ENCODE peak calls at places on chromosomes 12 and 14, in ten cellular contexts. N is lower leg skin; T is M059J; K is NAMALWA; Q is fibroblast of pulmonary artery; W is HT1080; B is fibroblast of lung; O is activated CD8-positive, alpha-beta memory T cell treated with anti-CD3 and anti-CD28 coated beads for 24 hours; R is CD4-positive, alpha-beta T cell; L is B cell. H is an unnamed sample.

GRCh38 chr12:95918194-95918993 is 24.0 kb downstream of the CCDC38 start:
- DNase-seq in W (peak; percentile 48), N (peak; percentile 33), Q (peak; percentile 57), B (peak; percentile 35), O (peak; percentile 59), R (peak; percentile 15), K (peak; percentile 78), T (peak; percentile 56), L (peak; percentile 44), H (peak; percentile 12)

GRCh38 chr14:71891185-71891584 is 41.0 kb upstream of the RGS6 start:
- DNase-seq in Q (no peak), K (no peak), N (no peak), T (no peak), O (no peak), R (no peak), B (no peak), L (no peak), W (no peak), H (no peak)

GRCh38 chr12:123062682-123063426 is 82.4 kb downstream of the ARL6IP4 start:
- DNase-seq in K (peak; percentile 37), W (peak; percentile 64), N (peak; percentile 46), B (peak; percentile 64), T (peak; percentile 95), R (no peak), O (no peak), Q (peak; percentile 52), L (no peak), H (no peak)

GRCh38 chr12:22467190-22467589 is 77.2 kb downstream of the C2CD5 start:
- DNase-seq in R (no peak), T (no peak), O (no peak), L (no peak), K (no peak), B (peak; percentile 73), Q (no peak), N (no peak), W (no peak), H (no peak)

GRCh38 chr14:37593496-37594237 is 1.4 kb downstream of the FOXA1 start:
- DNase-seq in O (no peak), T (no peak), W (no peak), L (no peak), N (no peak), Q (no peak), B (no peak), R (no peak), K (no peak), H (no peak)

GRCh38 chr12:47071241-47071852 is 8.1 kb upstream of the PCED1B start:
- DNase-seq in R (no peak), K (peak; percentile 36), T (peak; percentile 45), W (no peak), N (no peak), Q (no peak), B (no peak), O (no peak), L (no peak), H (no peak)

GRCh38 chr12:68482014-68482413 is 128.7 kb upstream of the RAP1B start:
- DNase-seq in T (no peak), N (no peak), W (no peak), K (no peak), L (no peak), B (no peak), Q (no peak), O (no peak), R (no peak), H (no peak)

GRCh38 chr14:20112321-20112720 is 1.8 kb downstream of the OR4K17 start:
- DNase-seq in K (no peak), W (no peak), R (no peak), T (no peak), N (no peak), O (no peak), L (no peak), Q (no peak), B (no peak), H (no peak)

GRCh38 chr12:48118491-48118890 is 673 bp upstream of the PFKM start:
- DNase-seq in B (no peak), K (no peak), O (no peak), N (no peak), Q (no peak), L (no peak), W (no peak), R (no peak), T (peak; percentile 11), H (no peak)

GRCh38 chr12:57268264-57268663 is 17.3 kb upstream of the STAC3 start:
- DNase-seq in Q (no peak), B (peak; percentile 13), K (no peak), L (no peak), W (peak; percentile 66), N (no peak), T (no peak), R (no peak), O (no peak), H (no peak)

GRCh38 chr12:121697093-121697698 is 15.4 kb upstream of the TMEM120B start:
- DNase-seq in K (peak; percentile 77), Q (peak; percentile 74), W (peak; percentile 41), L (peak; percentile 56), O (no peak), R (no peak), N (no peak), B (peak; percentile 31), T (peak; percentile 54), H (no peak)

GRCh38 chr14:37592288-37593274 is 2.5 kb downstream of the FOXA1 start:
- DNase-seq in R (no peak), Q (no peak), B (no peak), K (no peak), O (no peak), W (no peak), N (no peak), T (no peak), L (peak; percentile 43), H (no peak)

GRCh38 chr14:49892301-49892635 is 614 bp upstream of the ARF6 start:
- DNase-seq in T (peak; percentile 54), R (peak; percentile 25), K (peak; percentile 64), N (peak; percentile 77), Q (peak; percentile 92), B (peak; percentile 80), O (no peak), L (peak; percentile 64), W (peak; percentile 75), H (peak; percentile 68)

GRCh38 chr14:88166616-88167015 is 156.5 kb downstream of the KCNK10 start:
- DNase-seq in L (no peak), B (peak; percentile 70), O (no peak), W (peak; percentile 66), K (no peak), T (peak; percentile 31), N (no peak), Q (no peak), R (no peak), H (no peak)

GRCh38 chr14:75738192-75738591 is 77.1 kb downstream of the TTLL5 start:
- DNase-seq in K (no peak), L (no peak), Q (peak; percentile 50), W (no peak), B (no peak), N (no peak), T (no peak), O (no peak), R (no peak), H (no peak)

GRCh38 chr14:89767861-89768268 is 186.7 kb downstream of the EFCAB11 start:
- DNase-seq in R (peak; percentile 51), O (peak; percentile 74), N (peak; percentile 21), W (peak; percentile 38), B (peak; percentile 48), T (peak; percentile 45), K (peak; percentile 66), Q (peak; percentile 73), L (peak; percentile 54), H (no peak)

GRCh38 chr14:88995437-88996198 is 171.2 kb downstream of the TTC8 start:
- DNase-seq in Q (peak; percentile 66), R (no peak), L (no peak), W (no peak), N (no peak), T (peak; percentile 95), O (no peak), B (peak; percentile 99), K (no peak), H (no peak)

GRCh38 chr12:8695116-8695515 is 2.7 kb upstream of the RIMKLB start:
- DNase-seq in Q (no peak), K (peak; percentile 69), O (no peak), W (no peak), T (no peak), R (no peak), L (no peak), N (no peak), B (no peak), H (no peak)

GRCh38 chr14:65164068-65164824 is 61.9 kb upstream of the MAX start:
- DNase-seq in B (no peak), Q (peak; percentile 74), L (peak; percentile 57), K (peak; percentile 66), N (no peak), O (no peak), T (peak; percentile 58), R (peak; percentile 12), W (peak; percentile 49), H (peak; percentile 62)

H was measured in T-helper 1 cell.